ENCODE peak calls at places on chromosome 9, in four cellular contexts. T, F, P and C are unnamed samples.

GRCh38 chr9:37693265-37693664 is 42.5 kb downstream of the FRMPD1 start:
- DNase-seq in T (no peak), F (peak; percentile 13), P (no peak), C (peak; percentile 12)

GRCh38 chr9:3549243-3549642 is 23.4 kb upstream of the RFX3 start:
- DNase-seq in T (no peak), F (no peak), P (no peak), C (no peak)

GRCh38 chr9:130741831-130742449 is 48.4 kb downstream of the EXOSC2 start:
- DNase-seq in T (peak; percentile 62), F (peak; percentile 47), P (no peak), C (no peak)

GRCh38 chr9:85600675-85601263 is 141.0 kb downstream of the AGTPBP1 start:
- DNase-seq in T (no peak), F (no peak), P (peak; percentile 72), C (no peak)

GRCh38 chr9:131113655-131114563 is 11.5 kb upstream of the NUP214 start:
- DNase-seq in T (no peak), F (no peak), P (no peak), C (no peak)

GRCh38 chr9:112531666-112532282 is 45.1 kb downstream of the KIAA1958 start:
- DNase-seq in T (no peak), F (no peak), P (no peak), C (peak; percentile 78)

GRCh38 chr9:7001571-7001970 is 243.8 kb downstream of the KDM4C start:
- DNase-seq in T (no peak), F (peak; percentile 5), P (no peak), C (no peak)

GRCh38 chr9:89745601-89746376 is 141.0 kb downstream of the GADD45G start:
- DNase-seq in T (no peak), F (no peak), P (no peak), C (no peak)

GRCh38 chr9:68933434-68934318 is 80.2 kb downstream of the PRKACG start:
- DNase-seq in T (no peak), F (no peak), P (no peak), C (no peak)

GRCh38 chr9:130110166-130110565 is 56.5 kb downstream of the GPR107 start:
- DNase-seq in T (no peak), F (no peak), P (peak; percentile 68), C (no peak)

GRCh38 chr9:100104314-100104713 is 5.3 kb downstream of the INVS start:
- DNase-seq in T (peak; percentile 55), F (no peak), P (no peak), C (no peak)

GRCh38 chr9:121354770-121355169 is 15.3 kb downstream of the STOM start:
- DNase-seq in T (no peak), F (no peak), P (no peak), C (no peak)

GRCh38 chr9:117413346-117414219 is 1.3 kb downstream of the ASTN2 start:
- DNase-seq in T (no peak), F (no peak), P (peak; percentile 87), C (no peak)

GRCh38 chr9:81902191-81902590 is 26.0 kb upstream of the SPATA31D4 start:
- DNase-seq in T (no peak), F (no peak), P (no peak), C (no peak)
- H3K36me3 ChIP-seq in T (no peaks in the 10 kb centered on the region), F (no peaks in the 10 kb centered on the region), P (no peaks in the 10 kb centered on the region), C (no peaks in the 10 kb centered on the region)

GRCh38 chr9:109780453-109781033 is 545 bp downstream of the PALM2AKAP2 start:
- DNase-seq in T (peak; percentile 2), F (peak; percentile 39), P (peak; percentile 63), C (no peak)

GRCh38 chr9:109781086-109781485 is 1.1 kb downstream of the PALM2AKAP2 start:
- DNase-seq in T (no peak), F (peak; percentile 54), P (no peak), C (no peak)

GRCh38 chr9:109776391-109776790 is 3.6 kb upstream of the PALM2AKAP2 start:
- DNase-seq in T (no peak), F (no peak), P (no peak), C (no peak)

GRCh38 chr9:109779711-109780452 is at the start of gene PALM2AKAP2:
- DNase-seq in T (peak; percentile 58), F (peak; percentile 64), P (peak; percentile 90), C (peak; percentile 52)

DNA sequence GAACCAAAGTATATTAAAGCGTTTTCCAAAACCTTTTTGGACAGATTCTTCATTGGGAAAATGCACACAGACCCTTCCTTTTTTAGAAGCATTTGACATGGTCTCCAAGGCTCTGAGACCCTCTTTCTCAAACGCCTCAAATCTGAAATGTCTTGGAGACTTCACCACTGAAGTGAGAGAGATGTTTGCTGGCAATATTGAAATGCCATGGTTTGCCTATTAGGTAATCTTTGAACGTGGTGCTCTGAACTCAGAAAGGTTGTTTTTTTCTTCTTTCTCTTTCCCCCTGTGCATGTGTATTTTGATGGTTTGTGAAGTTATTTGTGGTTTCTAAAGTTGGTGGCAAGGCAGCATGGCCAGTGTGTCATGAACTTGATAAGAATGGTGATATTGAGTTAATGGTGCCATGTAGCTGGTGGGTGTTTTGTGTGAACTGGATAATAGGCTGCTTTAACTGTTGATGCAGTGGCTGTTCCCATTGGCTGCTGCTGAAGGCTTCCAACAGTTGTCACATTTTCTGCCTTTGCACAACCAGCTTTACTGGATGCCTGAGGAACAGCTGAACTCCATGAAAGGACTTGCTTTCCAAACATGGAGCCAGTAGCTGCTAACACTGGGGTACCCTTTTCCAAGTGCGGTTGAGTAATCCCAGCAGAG is 1.7 kb downstream of the PALM2AKAP2 start:
- DNase-seq in T (no peak), F (peak; percentile 47), P (no peak), C (no peak)
- H3K4me3 ChIP-seq in T (no peak overlapping the region), F (peak overlapping the region; percentile 72), P (no peak overlapping the region), C (no peak overlapping the region)

DNA sequence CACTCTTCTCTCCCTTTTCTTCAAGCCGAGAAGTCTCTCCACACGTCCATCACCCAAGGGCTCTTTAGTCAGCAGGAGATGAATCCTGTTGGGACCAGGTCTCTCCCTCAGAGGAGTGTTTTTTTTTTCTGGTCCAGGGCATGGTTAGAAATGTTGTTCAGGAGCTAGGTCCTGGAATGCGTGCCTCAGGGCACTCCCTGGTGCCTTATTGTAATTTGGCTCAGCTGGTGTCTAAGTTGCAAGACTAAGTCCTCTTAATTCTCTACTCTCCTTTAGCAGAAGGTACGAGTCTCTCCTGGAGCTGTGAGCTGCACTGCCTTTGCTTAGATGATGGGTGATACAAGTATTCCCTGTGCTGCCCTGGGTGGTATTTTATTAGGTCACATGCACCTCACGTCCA is 111.9 kb downstream of the CNTLN start:
- DNase-seq in T (no peak), F (no peak), P (no peak), C (no peak)
- H3K9me3 ChIP-seq in T (peaks cover 3% of the 10 kb centered on the region), F (no peaks in the 10 kb centered on the region), P (peaks cover 13% of the 10 kb centered on the region), C (no peaks in the 10 kb centered on the region)

DNA sequence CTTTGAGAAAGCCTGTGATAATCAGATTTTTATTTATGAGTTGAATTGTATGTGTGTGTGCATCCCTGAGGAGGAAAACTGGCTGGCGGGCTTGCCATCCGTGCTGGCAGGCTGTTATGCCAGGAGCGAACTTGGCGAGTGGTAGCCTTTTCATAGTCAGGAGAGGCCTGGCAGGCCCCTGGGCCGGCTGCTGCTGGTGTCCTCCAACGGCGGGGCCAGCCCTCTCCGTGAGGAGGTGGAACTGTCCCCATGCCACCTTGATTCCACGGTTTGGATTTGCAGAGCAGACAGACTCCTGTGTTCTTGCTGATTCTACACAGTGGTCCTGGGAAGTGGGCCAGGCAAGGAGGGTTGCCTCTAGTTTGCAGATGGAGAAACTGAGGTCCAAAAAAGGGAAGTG is 43.3 kb downstream of the ZNF618 start:
- DNase-seq in T (no peak), F (no peak), P (no peak), C (no peak)
- H3K36me3 ChIP-seq in T (no peaks in the 10 kb centered on the region), F (no peaks in the 10 kb centered on the region), P (peaks cover 7% of the 10 kb centered on the region), C (no peaks in the 10 kb centered on the region)

GRCh38 chr9:88075966-88076285 is 62.3 kb downstream of the SPATA31C2 start:
- DNase-seq in T (no peak), F (no peak), P (no peak), C (no peak)
- H3K4me3 ChIP-seq in T (peak overlapping the region; percentile 73), F (peak overlapping the region; percentile 64), P (peak overlapping the region; percentile 80), C (no peak overlapping the region)

DNA sequence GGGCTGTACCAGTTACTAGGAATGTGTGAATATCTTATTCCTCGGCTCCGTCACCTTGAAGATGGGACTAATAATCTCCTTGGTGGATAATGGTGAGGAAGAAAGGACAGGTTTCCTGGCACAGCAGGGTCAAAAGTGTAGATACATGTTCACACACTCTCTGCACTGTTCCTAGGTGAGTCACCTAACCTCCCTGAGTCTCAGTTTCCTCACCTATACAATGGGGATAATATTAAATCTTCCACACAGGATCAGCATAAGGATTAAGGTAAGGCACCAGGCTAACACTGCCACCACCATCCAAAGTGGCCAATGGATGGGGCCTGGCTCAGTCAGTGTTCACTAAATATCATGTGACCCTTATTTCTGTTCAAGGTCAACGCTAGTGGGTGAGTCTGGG is 66.9 kb downstream of the PSMB7 start:
- DNase-seq in T (no peak), F (no peak), P (no peak), C (no peak)
- H3K9me3 ChIP-seq in T (no peaks in the 10 kb centered on the region), F (no peaks in the 10 kb centered on the region), P (no peaks in the 10 kb centered on the region), C (no peaks in the 10 kb centered on the region)

GRCh38 chr9:132637801-132638200 is 32.0 kb downstream of the DDX31 start:
- DNase-seq in T (peak; percentile 1), F (no peak), P (no peak), C (no peak)

GRCh38 chr9:132638240-132638639 is 31.5 kb downstream of the DDX31 start:
- DNase-seq in T (peak; percentile 40), F (peak; percentile 59), P (no peak), C (no peak)

GRCh38 chr9:132641216-132641615 is 28.6 kb downstream of the DDX31 start:
- DNase-seq in T (no peak), F (no peak), P (no peak), C (no peak)

GRCh38 chr9:132637351-132637750 is 32.4 kb downstream of the DDX31 start:
- DNase-seq in T (peak; percentile 62), F (no peak), P (no peak), C (no peak)

GRCh38 chr9:132639322-132639721 is 30.5 kb downstream of the DDX31 start:
- DNase-seq in T (peak; percentile 19), F (no peak), P (no peak), C (peak; percentile 23)
- H3K36me3 ChIP-seq in T (peaks cover 31% of the 10 kb centered on the region), F (peaks cover 4% of the 10 kb centered on the region), P (peaks cover 96% of the 10 kb centered on the region), C (peaks cover 3% of the 10 kb centered on the region)

GRCh38 chr9:23821400-23822181 is 4.4 kb downstream of the ELAVL2 start:
- DNase-seq in T (peak; percentile 54), F (no peak), P (peak; percentile 89), C (no peak)

GRCh38 chr9:23822331-23823169 is 3.5 kb downstream of the ELAVL2 start:
- DNase-seq in T (no peak), F (no peak), P (peak; percentile 63), C (no peak)

GRCh38 chr9:23824241-23825142 is 1.5 kb downstream of the ELAVL2 start:
- DNase-seq in T (peak; percentile 40), F (no peak), P (peak; percentile 85), C (no peak)

GRCh38 chr9:23819403-23819802 is 6.6 kb downstream of the ELAVL2 start:
- DNase-seq in T (no peak), F (no peak), P (no peak), C (no peak)

DNA sequence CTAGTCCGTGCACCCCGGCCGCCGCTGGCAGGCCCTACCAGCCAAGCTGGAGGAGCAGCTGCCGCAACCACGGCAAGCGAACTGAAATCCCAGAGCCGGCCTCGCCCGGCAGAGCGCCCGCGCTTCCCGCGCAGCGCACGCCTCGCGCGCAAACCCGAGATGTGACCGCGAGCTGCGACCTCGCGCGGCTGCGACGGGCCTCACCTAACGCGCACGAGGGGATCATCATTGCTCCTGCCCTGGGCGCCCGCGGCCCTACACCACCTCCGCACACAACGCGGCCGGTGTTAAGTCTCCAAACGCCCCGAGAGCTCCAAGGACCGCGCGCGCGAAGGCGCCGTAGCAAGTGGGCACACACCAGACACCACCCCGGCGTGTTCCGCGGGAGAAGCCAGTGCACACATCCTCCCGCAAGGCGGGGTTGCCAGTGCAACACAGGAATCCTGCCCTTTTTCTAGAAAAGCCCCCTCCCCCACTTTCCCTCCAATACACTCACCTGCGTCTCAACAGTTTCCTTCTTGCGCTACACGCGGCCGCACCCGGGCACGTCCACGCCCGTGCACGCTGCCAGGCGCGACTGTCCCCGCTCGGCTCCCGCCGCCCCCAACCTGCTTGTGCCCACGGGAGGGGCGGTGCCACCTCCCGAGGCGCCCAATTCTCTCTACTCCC is 5.2 kb downstream of the ELAVL2 start:
- DNase-seq in T (peak; percentile 48), F (no peak), P (peak; percentile 81), C (no peak)
- H3K4me3 ChIP-seq in T (peak overlapping the region; percentile 75), F (no peak overlapping the region), P (peak overlapping the region; percentile 78), C (peak overlapping the region; percentile 29)